ENCODE peak calls at places on chromosomes 7 and 10, in four cellular contexts. D is gastrocnemius medialis, H is adrenal gland, I is body of pancreas. M is an unnamed sample.

GRCh38 chr7:881441-882234 is 5.3 kb downstream of the GET4 start:
- DNase-seq in D (no peak), H (peak; percentile 28), I (no peak), M (no peak)

GRCh38 chr7:3230908-3231307 is 70.1 kb upstream of the SDK1 start:
- DNase-seq in I (no peak), D (no peak), H (no peak), M (no peak)

GRCh38 chr10:17106991-17107390 is 22.6 kb downstream of the CUBN start:
- DNase-seq in I (no peak), H (no peak), D (no peak), M (no peak)

GRCh38 chr10:96017227-96017687 is 26.1 kb upstream of the CCNJ start:
- DNase-seq in H (peak; percentile 55), D (no peak), I (peak; percentile 73), M (peak; percentile 61)

GRCh38 chr7:1520574-1521234 is 9.8 kb upstream of the MAFK start:
- DNase-seq in H (peak; percentile 64), I (no peak), D (no peak), M (no peak)

GRCh38 chr10:100878291-100878910 is 34.4 kb upstream of the SLF2 start:
- DNase-seq in H (peak; percentile 76), I (peak; percentile 46), D (no peak), M (peak; percentile 66)

GRCh38 chr7:131827421-131827820 is 271.0 kb upstream of the PODXL start:
- DNase-seq in I (no peak), D (no peak), H (no peak), M (no peak)

GRCh38 chr10:74067373-74068370 is 69.8 kb downstream of the VCL start:
- DNase-seq in I (no peak), D (no peak), H (no peak), M (no peak)

GRCh38 chr7:146053492-146053891 is 63.1 kb upstream of the CNTNAP2 start:
- DNase-seq in D (no peak), I (no peak), H (no peak), M (no peak)

GRCh38 chr10:25226775-25227682 is 52.2 kb downstream of the GPR158 start:
- DNase-seq in I (peak; percentile 55), H (peak; percentile 35), D (no peak), M (peak; percentile 32)

DNA sequence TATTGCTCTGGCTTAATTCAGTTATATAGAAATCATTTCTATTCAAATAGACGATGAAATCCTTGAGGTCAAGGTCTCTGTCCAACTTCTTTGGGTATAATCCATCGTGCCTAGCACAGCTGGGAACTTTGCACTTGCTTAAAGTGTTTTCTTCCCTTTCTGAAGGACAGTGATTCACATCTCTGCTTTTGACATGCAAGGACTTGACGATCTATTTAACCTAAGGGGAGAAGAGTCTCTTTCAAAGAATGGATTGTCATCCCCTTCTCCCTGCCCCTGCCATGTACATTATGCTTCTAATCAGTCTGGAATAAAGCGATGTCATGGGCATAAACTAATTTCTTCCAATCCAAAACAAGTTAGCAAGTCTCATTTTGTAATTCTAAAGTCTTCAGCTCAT is 488.6 kb downstream of the KCNMA1 start:
- DNase-seq in I (no peak), H (no peak), D (no peak), M (no peak)
- H3K27ac ChIP-seq in I (no peak overlapping the region), H (no peak overlapping the region), D (no peak overlapping the region), M (no peak overlapping the region)

DNA sequence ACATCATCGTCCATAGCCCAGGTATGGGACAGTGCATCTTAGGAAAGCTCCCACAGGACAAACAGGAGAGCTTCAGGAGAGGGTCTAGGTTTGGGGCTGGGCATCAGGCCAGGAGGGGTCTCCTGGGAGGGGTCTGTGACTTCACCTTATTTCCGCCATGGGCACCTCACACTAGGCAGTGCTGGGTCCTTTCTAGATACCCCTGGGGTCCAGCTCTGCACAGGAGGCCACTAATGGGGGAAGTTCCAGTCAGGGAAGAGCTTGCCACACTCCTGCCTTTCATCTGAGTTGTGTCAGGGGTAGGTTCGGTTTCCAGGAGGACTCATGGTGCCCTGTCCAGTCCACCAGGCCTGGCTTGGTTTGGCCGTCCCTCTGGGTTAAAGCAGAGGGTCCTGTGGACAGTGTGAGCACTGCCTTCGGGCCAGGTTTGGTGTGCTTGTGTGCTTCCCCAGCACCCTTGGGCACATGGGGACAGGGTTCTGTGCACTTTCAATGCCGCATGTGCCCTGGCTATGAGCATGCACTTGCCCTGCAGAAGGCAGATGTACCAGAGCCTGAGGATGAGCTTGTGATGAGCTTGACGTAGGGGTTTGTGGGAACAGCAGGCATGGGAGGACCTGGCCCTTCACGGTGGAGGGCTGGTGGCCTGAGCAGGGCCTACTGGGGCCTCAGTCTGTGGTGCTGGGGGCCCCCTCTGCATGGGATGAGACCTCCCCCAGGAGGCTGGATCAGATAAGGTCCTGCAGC is 377.7 kb upstream of the NUPR2 start:
- DNase-seq in I (no peak), D (no peak), H (no peak), M (no peak)
- H3K9me3 ChIP-seq in I (no peaks in the 10 kb centered on the region), D (no peaks in the 10 kb centered on the region), H (no peaks in the 10 kb centered on the region), M (no peaks in the 10 kb centered on the region)

DNA sequence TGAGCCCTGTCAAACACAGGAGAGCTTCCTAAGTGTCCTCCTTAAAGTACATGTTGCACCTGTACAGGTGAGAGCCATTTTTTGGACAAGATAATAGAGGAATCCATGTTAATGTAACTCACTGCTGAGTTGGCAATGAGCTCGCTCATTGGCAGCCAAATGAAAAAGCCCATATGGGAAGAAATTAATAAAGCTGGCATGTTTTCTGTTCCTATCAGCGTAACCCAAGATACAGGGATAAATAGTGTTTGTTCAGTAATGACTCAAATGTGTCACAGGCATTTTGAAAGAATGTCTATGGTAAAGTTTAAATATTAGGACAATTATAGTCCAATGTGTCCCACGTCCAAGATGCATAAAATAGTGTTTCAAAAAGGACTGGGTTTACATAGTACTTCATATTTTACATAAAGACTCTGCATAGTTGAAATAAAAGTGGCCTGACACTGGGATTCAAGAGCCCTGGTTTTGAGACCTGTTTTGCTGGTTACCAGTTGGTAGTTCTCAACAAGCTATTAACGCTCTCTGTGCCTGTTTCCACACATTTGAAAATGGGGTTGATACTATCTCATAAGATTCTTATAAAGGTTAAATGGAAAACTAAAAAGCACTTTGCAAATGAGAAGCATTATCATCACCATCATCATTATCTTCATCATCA is 49.1 kb downstream of the MTURN start:
- DNase-seq in H (no peak), I (no peak), D (no peak), M (no peak)
- H3K27ac ChIP-seq in H (peak overlapping the region; percentile 70), I (peak overlapping the region; percentile 76), D (peak overlapping the region; percentile 89), M (no peak overlapping the region)

DNA sequence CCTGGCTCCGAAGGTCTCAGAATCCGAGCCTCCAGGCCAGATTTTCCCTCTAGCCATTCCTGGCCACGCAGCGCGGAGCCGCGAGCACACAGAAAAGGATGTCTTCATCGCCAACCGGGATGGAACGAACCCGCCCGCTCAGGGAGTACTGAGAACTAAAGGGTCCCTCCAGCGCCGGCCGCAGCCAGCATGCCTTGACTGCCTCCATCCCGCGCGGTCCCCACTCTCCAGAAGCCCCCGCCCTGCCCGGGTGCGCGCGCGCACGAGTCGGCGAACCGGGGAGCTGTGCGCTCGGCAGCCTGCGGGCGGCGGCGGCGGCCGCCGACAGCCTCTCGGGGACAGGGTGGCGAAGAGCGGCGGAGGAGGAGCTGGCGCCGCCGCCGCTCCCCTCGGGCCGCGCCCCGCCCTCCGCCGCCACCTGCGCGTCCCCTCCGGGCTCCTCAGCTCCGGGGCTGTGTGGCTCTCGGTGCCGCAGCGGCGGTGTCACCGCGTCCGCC is 640 bp upstream of the GALNT17 start:
- DNase-seq in H (peak; percentile 23), D (no peak), I (peak; percentile 62), M (peak; percentile 20)
- H3K9me3 ChIP-seq in H (no peaks in the 10 kb centered on the region), D (no peaks in the 10 kb centered on the region), I (no peaks in the 10 kb centered on the region), M (no peaks in the 10 kb centered on the region)

DNA sequence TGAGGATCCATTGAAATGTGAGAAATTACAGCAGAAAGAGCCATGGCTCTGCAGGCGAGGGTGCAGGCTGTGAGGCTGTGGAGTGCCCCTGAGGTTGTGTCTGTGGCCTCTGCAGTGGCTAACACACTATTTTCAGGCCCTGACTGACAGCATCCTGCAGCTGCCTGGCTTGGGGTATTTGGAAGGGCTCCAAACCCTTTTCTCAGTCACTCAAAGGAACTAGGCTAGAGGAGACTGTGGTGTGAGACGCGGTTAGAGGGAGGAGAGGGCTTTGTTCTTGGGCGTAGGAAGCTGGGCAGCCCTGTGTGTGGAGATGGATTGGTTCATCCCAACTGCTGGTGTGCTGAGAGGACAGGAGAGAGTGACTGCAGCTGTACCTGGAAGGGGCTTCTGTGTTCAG is 134.9 kb downstream of the RAMP3 start:
- DNase-seq in I (no peak), D (no peak), H (no peak), M (no peak)
- H3K27ac ChIP-seq in I (no peak overlapping the region), D (no peak overlapping the region), H (no peak overlapping the region), M (no peak overlapping the region)

GRCh38 chr10:133178357-133179127 is 18.5 kb downstream of the KNDC1 start:
- DNase-seq in D (no peak), H (no peak), I (no peak), M (no peak)
- H3K9me3 ChIP-seq in D (no peaks in the 10 kb centered on the region), H (no peaks in the 10 kb centered on the region), I (no peaks in the 10 kb centered on the region), M (no peaks in the 10 kb centered on the region)

DNA sequence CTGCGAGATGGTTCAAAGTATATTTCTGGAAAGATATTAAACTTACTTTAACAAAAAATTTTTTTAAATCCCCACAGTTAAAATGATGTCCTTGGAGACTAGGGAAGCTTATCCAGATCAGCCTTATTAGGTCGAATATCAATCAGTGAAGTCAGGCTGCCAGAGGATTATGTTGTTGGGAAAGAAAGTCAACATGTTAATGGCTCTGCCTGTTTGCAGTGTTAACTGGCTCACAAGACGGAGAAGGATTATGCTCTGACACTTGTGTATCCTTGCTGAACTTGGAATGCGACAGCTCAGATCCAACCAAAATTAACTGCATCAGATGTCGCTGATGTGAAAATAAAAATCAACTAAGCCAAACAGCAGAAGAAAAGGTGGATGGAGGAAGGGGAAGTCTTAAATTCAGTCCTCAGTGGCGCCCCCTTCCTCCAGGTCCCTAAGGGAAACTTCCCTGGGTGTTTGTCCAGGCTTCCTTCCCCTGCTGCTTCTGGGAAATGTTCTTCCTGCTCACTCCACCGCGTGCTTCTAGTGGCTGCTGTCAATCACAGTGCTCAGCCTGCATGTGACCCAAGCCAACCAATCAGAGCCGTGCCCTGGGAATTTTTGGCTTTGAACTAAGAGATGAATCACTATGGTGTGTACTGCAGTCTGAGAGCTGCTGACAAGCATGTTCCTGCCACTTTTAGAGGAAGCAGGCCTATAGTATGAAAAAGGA is 690.4 kb upstream of the NRP1 start:
- DNase-seq in H (no peak), D (no peak), I (no peak), M (peak; percentile 36)
- H3K27ac ChIP-seq in H (no peak overlapping the region), D (no peak overlapping the region), I (no peak overlapping the region), M (no peak overlapping the region)

GRCh38 chr10:114242235-114242634 is 3.2 kb downstream of the VWA2 start:
- DNase-seq in I (no peak), D (no peak), H (no peak), M (no peak)

GRCh38 chr10:114244126-114244525 is 5.1 kb downstream of the VWA2 start:
- DNase-seq in I (peak; percentile 22), D (no peak), H (no peak), M (no peak)

GRCh38 chr10:114239117-114239993 is at the start of gene VWA2:
- DNase-seq in I (peak; percentile 68), H (no peak), D (no peak), M (peak; percentile 61)

GRCh38 chr10:114243661-114244060 is 4.6 kb downstream of the VWA2 start:
- DNase-seq in D (no peak), I (no peak), H (no peak), M (no peak)

DNA sequence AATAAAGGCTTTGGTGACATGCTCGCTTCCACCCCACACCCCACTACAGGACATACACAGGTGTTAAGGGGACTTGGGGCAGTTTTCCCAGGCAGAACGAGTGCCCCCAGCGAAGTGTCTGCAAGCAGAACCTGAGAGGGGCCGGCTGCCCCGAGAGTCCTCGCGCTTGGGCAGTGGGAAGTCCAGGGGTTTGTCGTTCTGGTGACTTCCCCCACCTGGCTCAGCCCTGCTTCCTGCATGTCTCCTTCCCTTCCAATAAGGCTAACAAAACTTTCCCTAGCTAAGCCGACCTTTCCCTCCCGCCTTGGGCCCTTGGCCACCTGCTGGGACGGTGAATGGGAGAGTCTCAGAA is 916 bp downstream of the VWA2 start:
- DNase-seq in D (no peak), I (no peak), H (no peak), M (no peak)
- H3K9me3 ChIP-seq in D (no peaks in the 10 kb centered on the region), I (no peaks in the 10 kb centered on the region), H (no peaks in the 10 kb centered on the region), M (no peaks in the 10 kb centered on the region)